ENCODE peak calls at places on chromosomes 4 and X, in five cellular contexts. Z is BJ, K is NCI-H187 treated with DMSO at 0.1 percent for 48 hours, T is heart left ventricle, I is epithelial cell of esophagus. N is an unnamed sample.

GRCh38 chr4:61714387-61714890 is 514.3 kb downstream of the ADGRL3 start:
- DNase-seq in Z (no peak), K (no peak), T (no peak), I (no peak), N (no peak)

GRCh38 chr4:139814285-139815015 is 148.8 kb downstream of the MGST2 start:
- DNase-seq in Z (peak; percentile 14), K (peak; percentile 7), T (no peak), I (peak; percentile 80), N (peak; percentile 47)

GRCh38 chr4:158484173-158484885 is 37.4 kb upstream of the RXFP1 start:
- DNase-seq in Z (peak; percentile 46), K (no peak), T (no peak), I (peak; percentile 22), N (no peak)

GRCh38 chrX:136574548-136574947 is 42.5 kb downstream of the VGLL1 start:
- DNase-seq in Z (no peak), K (no peak), T (peak; percentile 25), I (no peak), N (no peak)

GRCh38 chrX:69163936-69164741 is 1.1 kb downstream of the PJA1 start:
- DNase-seq in Z (no peak), K (no peak), T (no peak), I (peak; percentile 27), N (peak; percentile 50)

GRCh38 chr4:151013491-151013890 is 1.6 kb downstream of the LRBA start:
- DNase-seq in Z (no peak), K (no peak), T (no peak), I (peak; percentile 4), N (no peak)

GRCh38 chr4:110055014-110055768 is 142.5 kb downstream of the EGF start:
- DNase-seq in Z (no peak), K (no peak), T (no peak), I (peak; percentile 24), N (no peak)

GRCh38 chrX:43949669-43950068 is 23.5 kb downstream of the NDP start:
- DNase-seq in Z (no peak), K (no peak), T (peak; percentile 50), I (peak; percentile 15), N (no peak)

GRCh38 chrX:45879512-45879911 is 665.7 kb downstream of the ZNF674 start:
- DNase-seq in Z (no peak), K (no peak), T (no peak), I (no peak), N (no peak)

GRCh38 chrX:147978931-147979330 is 2.2 kb upstream of the FMR1NB start:
- DNase-seq in Z (no peak), K (no peak), T (no peak), I (peak; percentile 9), N (no peak)

GRCh38 chrX:114906978-114907510 is 110.4 kb downstream of the IL13RA2 start:
- DNase-seq in Z (no peak), K (no peak), T (no peak), I (no peak), N (no peak)

GRCh38 chr4:24121395-24122175 is 231.7 kb upstream of the PPARGC1A start:
- DNase-seq in Z (no peak), K (no peak), T (no peak), I (no peak), N (no peak)

GRCh38 chr4:156190606-156191005 is 236.9 kb upstream of the CTSO start:
- DNase-seq in Z (peak; percentile 44), K (no peak), T (no peak), I (peak; percentile 54), N (no peak)

GRCh38 chr4:27007507-27007906 is 146.9 kb downstream of the STIM2 start:
- DNase-seq in Z (peak; percentile 50), K (no peak), T (no peak), I (no peak), N (no peak)

GRCh38 chr4:112213850-112214249 is 17.7 kb upstream of the AP1AR start:
- DNase-seq in Z (peak; percentile 65), K (no peak), T (no peak), I (peak; percentile 84), N (no peak)

GRCh38 chrX:130893356-130894085 is 9.5 kb downstream of the ENOX2 start:
- DNase-seq in Z (no peak), K (no peak), T (peak; percentile 19), I (no peak), N (no peak)

GRCh38 chr4:94711635-94712034 is 46.1 kb upstream of the BMPR1B start:
- DNase-seq in Z (no peak), K (no peak), T (no peak), I (no peak), N (no peak)